ENCODE peak calls at places on chromosomes 2 and 18, in four cellular contexts. I, W, A and O are unnamed samples.

GRCh38 chr2:173359231-173359630 is 4.6 kb downstream of the CDCA7 start:
- DNase-seq in I (no peak), A (no peak), W (no peak), O (no peak)

GRCh38 chr2:26786207-26787023 is 559 bp downstream of the CENPA start:
- DNase-seq in W (no peak), A (peak; percentile 47), I (no peak), O (no peak)

GRCh38 chr2:1784986-1785617 is 40.8 kb upstream of the PXDN start:
- DNase-seq in A (no peak), W (no peak), I (peak; percentile 16), O (no peak)

GRCh38 chr2:160910681-160911080 is 249.5 kb upstream of the TANK start:
- DNase-seq in W (no peak), A (no peak), I (no peak), O (no peak)

GRCh38 chr2:119245076-119245840 is 21.6 kb downstream of the STEAP3 start:
- DNase-seq in A (no peak), W (no peak), I (no peak), O (no peak)

GRCh38 chr2:113838744-113839444 is 51.0 kb upstream of the ACTR3 start:
- DNase-seq in A (no peak), W (no peak), I (no peak), O (no peak)

GRCh38 chr2:66427219-66427768 is 7.6 kb upstream of the MEIS1 start:
- DNase-seq in A (no peak), I (no peak), W (no peak), O (no peak)

GRCh38 chr18:46917808-46918600 is 602 bp downstream of the KATNAL2 start:
- DNase-seq in I (no peak), A (no peak), W (peak; percentile 47), O (peak; percentile 38)

GRCh38 chr2:222609391-222609790 is 46.5 kb downstream of the FARSB start:
- DNase-seq in A (no peak), W (no peak), I (no peak), O (no peak)

GRCh38 chr2:187541086-187542085 is 12.8 kb downstream of the TFPI start:
- DNase-seq in A (no peak), I (no peak), W (no peak), O (no peak)

GRCh38 chr2:206378835-206379234 is 64.5 kb upstream of the ADAM23 start:
- DNase-seq in W (no peak), I (no peak), A (no peak), O (no peak)

GRCh38 chr2:9388102-9388735 is 35.1 kb downstream of the ITGB1BP1 start:
- DNase-seq in I (no peak), A (no peak), W (no peak), O (no peak)

GRCh38 chr2:177201919-177202346 is 10.7 kb upstream of the HNRNPA3 start:
- DNase-seq in A (no peak), I (no peak), W (no peak), O (no peak)

GRCh38 chr2:121476714-121477113 is 54.0 kb upstream of the RNU4ATAC start:
- DNase-seq in I (no peak), W (no peak), A (no peak), O (no peak)

GRCh38 chr2:120434487-120434886 is 88.6 kb downstream of the INHBB start:
- DNase-seq in I (no peak), A (no peak), W (no peak), O (no peak)

GRCh38 chr2:39128919-39129391 is 8.1 kb upstream of the SOS1 start:
- DNase-seq in W (no peak), A (no peak), I (no peak), O (no peak)

GRCh38 chr18:35938158-35938557 is 34.3 kb upstream of the RMP24 start:
- DNase-seq in I (no peak), W (no peak), A (no peak), O (no peak)

GRCh38 chr2:58890865-58891525 is 649.9 kb upstream of the FANCL start:
- DNase-seq in W (no peak), A (no peak), I (no peak), O (no peak)

DNA sequence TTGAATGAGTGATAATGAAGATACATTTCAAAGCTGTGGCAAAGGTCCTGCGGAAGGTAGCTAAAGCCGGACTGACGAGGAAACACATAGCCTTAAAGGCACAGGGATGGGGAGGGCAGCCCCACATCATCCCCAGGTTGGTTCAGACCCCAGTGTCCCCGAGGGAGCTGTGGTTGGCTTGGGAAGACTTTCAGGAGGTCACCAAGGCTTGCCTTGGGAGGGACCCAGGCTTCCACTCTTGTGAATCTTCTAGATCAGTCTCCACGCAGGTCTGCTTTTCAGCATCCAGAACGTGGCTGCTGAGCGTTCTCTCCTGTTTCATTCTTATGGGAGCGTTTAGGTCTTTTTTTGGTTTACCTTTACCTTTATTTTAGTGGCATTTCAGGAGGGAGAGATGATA is 16.8 kb downstream of the KIF1A start:
- DNase-seq in W (no peak), A (no peak), I (no peak), O (no peak)
- TF ChIP-seq EP300 in W (no peak), A (no peak), I (no peak), O (no peak)

GRCh38 chr18:62767321-62767720 is 52.0 kb downstream of the PHLPP1 start:
- DNase-seq in I (no peak), A (no peak), W (no peak), O (no peak)

GRCh38 chr18:62771494-62771893 is 56.2 kb downstream of the PHLPP1 start:
- DNase-seq in W (no peak), A (no peak), I (no peak), O (no peak)

GRCh38 chr18:62766266-62766665 is 50.9 kb downstream of the PHLPP1 start:
- DNase-seq in I (no peak), W (no peak), A (no peak), O (no peak)

GRCh38 chr18:62769216-62769615 is 53.9 kb downstream of the PHLPP1 start:
- DNase-seq in I (no peak), A (no peak), W (no peak), O (no peak)

GRCh38 chr18:62768172-62768943 is 53.0 kb downstream of the PHLPP1 start:
- DNase-seq in A (no peak), W (no peak), I (no peak), O (no peak)
- H3K27ac ChIP-seq in A (peak overlapping the region; percentile 4), W (no peak overlapping the region), I (no peak overlapping the region), O (no peak overlapping the region)

DNA sequence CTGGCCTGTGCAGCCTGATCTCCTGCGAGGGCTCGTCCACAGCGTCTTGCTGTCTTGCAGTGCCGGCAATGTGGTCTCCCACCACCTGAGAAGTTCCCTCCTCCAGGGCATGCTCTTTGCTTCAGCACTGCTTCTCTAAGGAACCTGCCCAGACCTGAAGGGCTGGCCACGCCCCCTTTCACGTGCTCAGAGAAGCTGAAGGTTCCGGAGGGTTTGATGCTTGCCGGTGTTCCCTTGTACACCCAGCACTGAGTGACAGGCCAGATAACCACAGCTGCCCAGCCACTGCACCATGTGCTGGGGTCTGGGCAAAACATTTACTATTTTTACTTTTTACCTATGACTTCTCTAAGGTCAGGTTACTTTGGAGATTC is 1.7 kb upstream of the POLR2D start:
- DNase-seq in W (peak; percentile 54), I (peak; percentile 88), A (no peak), O (no peak)
- H3K4me3 ChIP-seq in W (peak overlapping the region; percentile 14), I (no peak overlapping the region), A (no peak overlapping the region), O (no peak overlapping the region)

GRCh38 chr2:46877619-46878113 is 37.9 kb downstream of the MCFD2 start:
- DNase-seq in A (no peak), W (no peak), I (no peak), O (no peak)
- TF ChIP-seq EP300 in A (no peak), W (no peak), I (no peak), O (no peak)

GRCh38 chr2:47401789-47402554 is 984 bp upstream of the MSH2 start:
- DNase-seq in A (no peak), W (no peak), I (peak; percentile 18), O (no peak)
- H3K27ac ChIP-seq in A (peak overlapping the region; percentile 93), W (peak overlapping the region; percentile 24), I (peak overlapping the region; percentile 69), O (no peak overlapping the region)

DNA sequence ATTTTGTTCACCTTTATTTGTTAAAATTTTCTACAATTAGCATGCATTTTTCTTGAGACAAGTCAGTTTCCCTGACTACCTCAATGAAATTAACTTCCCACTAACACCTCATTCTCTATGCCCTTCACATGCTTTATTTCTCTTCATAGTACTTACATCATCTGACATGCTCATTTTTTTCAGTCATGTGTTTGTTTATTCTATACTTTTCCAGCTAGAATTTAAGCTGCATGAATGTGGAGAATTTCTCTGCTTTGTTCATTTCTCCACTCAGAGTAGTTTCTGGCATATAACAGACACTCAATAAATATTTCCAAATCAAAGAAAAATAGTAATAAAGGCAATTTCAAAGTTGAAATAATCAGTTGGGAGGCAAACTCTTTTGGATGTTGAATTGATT is 78.9 kb upstream of the SCN7A start:
- DNase-seq in A (no peak), I (no peak), W (no peak), O (no peak)
- H3K4me3 ChIP-seq in A (no peak overlapping the region), I (no peak overlapping the region), W (no peak overlapping the region), O (no peak overlapping the region)

GRCh38 chr2:241932895-241933174 is 63.3 kb downstream of the RTP5 start:
- DNase-seq in W (no peak), I (no peak), A (no peak), O (peak; percentile 63)

GRCh38 chr2:241935314-241935713 is 65.8 kb downstream of the RTP5 start:
- DNase-seq in W (no peak), I (no peak), A (peak; percentile 11), O (no peak)

GRCh38 chr2:241931976-241932894 is 62.7 kb downstream of the RTP5 start:
- DNase-seq in I (peak; percentile 24), A (no peak), W (no peak), O (no peak)

GRCh38 chr2:241931084-241931975 is 61.8 kb downstream of the RTP5 start:
- DNase-seq in A (no peak), W (no peak), I (peak; percentile 23), O (no peak)

GRCh38 chr2:241933175-241933911 is 63.8 kb downstream of the RTP5 start:
- DNase-seq in W (no peak), A (no peak), I (peak; percentile 21), O (peak; percentile 66)
- TF ChIP-seq EP300 in W (no peak), A (no peak), I (no peak), O (no peak)